ENCODE peak calls at places on chromosomes 1 and 21, in nine cellular contexts. One of them, this sample, is unnamed.
A peak's percentile ranks its signal among the peaks of the same experiment; 100 is the strongest.

GRCh38 chr21:46109251-46110221 is 11.6 kb downstream of the COL6A2 start:
- DNase-seq in HCT116: no peak
- DNase-seq in colonic mucosa: peak; percentile 15
- DNase-seq in A549: no peak
- DNase-seq in right lobe of liver: peak; percentile 38
- DNase-seq in stomach: peak; percentile 9
- DNase-seq in endodermal cell: peak; percentile 32
- DNase-seq in GM12878: no peak
- DNase-seq in effector memory CD4-positive, alpha-beta T cell: no peak
- DNase-seq in this sample: peak; percentile 47

GRCh38 chr1:84763912-84764675 is 73.8 kb upstream of the SSX2IP start:
- DNase-seq in HCT116: no peak
- DNase-seq in colonic mucosa: no peak
- DNase-seq in A549: no peak
- DNase-seq in right lobe of liver: no peak
- DNase-seq in stomach: no peak
- DNase-seq in endodermal cell: peak; percentile 69
- DNase-seq in GM12878: no peak
- DNase-seq in effector memory CD4-positive, alpha-beta T cell: no peak
- DNase-seq in this sample: no peak

GRCh38 chr1:16178596-16179497 is 23.0 kb upstream of the EPHA2 start:
- DNase-seq in HCT116: no peak
- DNase-seq in colonic mucosa: peak; percentile 65
- DNase-seq in A549: peak; percentile 83
- DNase-seq in right lobe of liver: peak; percentile 87
- DNase-seq in stomach: peak; percentile 78
- DNase-seq in endodermal cell: no peak
- DNase-seq in GM12878: no peak
- DNase-seq in effector memory CD4-positive, alpha-beta T cell: no peak
- DNase-seq in this sample: no peak

GRCh38 chr1:116168277-116169032 is 57.3 kb downstream of the MAB21L3 start:
- DNase-seq in HCT116: no peak
- DNase-seq in colonic mucosa: peak; percentile 91
- DNase-seq in A549: peak; percentile 48
- DNase-seq in right lobe of liver: peak; percentile 88
- DNase-seq in stomach: peak; percentile 88
- DNase-seq in endodermal cell: peak; percentile 90
- DNase-seq in GM12878: no peak
- DNase-seq in effector memory CD4-positive, alpha-beta T cell: peak; percentile 74
- DNase-seq in this sample: peak; percentile 91

GRCh38 chr1:111804736-111805135 is 49.0 kb downstream of the DDX20 start:
- DNase-seq in HCT116: no peak
- DNase-seq in colonic mucosa: no peak
- DNase-seq in A549: no peak
- DNase-seq in right lobe of liver: no peak
- DNase-seq in stomach: no peak
- DNase-seq in endodermal cell: no peak
- DNase-seq in GM12878: no peak
- DNase-seq in effector memory CD4-positive, alpha-beta T cell: no peak
- DNase-seq in this sample: no peak

GRCh38 chr1:160418483-160418882 is 18.1 kb downstream of the VANGL2 start:
- DNase-seq in HCT116: no peak
- DNase-seq in colonic mucosa: no peak
- DNase-seq in A549: no peak
- DNase-seq in right lobe of liver: peak; percentile 16
- DNase-seq in stomach: no peak
- DNase-seq in endodermal cell: no peak
- DNase-seq in GM12878: no peak
- DNase-seq in effector memory CD4-positive, alpha-beta T cell: no peak
- DNase-seq in this sample: no peak

GRCh38 chr1:4653328-4653660 is 1.1 kb upstream of the AJAP1 start:
- DNase-seq in HCT116: no peak
- DNase-seq in colonic mucosa: no peak
- DNase-seq in A549: no peak
- DNase-seq in right lobe of liver: no peak
- DNase-seq in stomach: no peak
- DNase-seq in endodermal cell: peak; percentile 72
- DNase-seq in GM12878: no peak
- DNase-seq in effector memory CD4-positive, alpha-beta T cell: no peak
- DNase-seq in this sample: no peak

GRCh38 chr21:38383411-38384245 is 114.6 kb downstream of the ERG start:
- DNase-seq in HCT116: no peak
- DNase-seq in colonic mucosa: no peak
- DNase-seq in A549: no peak
- DNase-seq in right lobe of liver: no peak
- DNase-seq in stomach: no peak
- DNase-seq in endodermal cell: no peak
- DNase-seq in GM12878: no peak
- DNase-seq in effector memory CD4-positive, alpha-beta T cell: no peak
- DNase-seq in this sample: no peak

GRCh38 chr1:102191723-102192122 is 195.0 kb upstream of the OLFM3 start:
- DNase-seq in HCT116: peak; percentile 29
- DNase-seq in colonic mucosa: peak; percentile 33
- DNase-seq in A549: peak; percentile 36
- DNase-seq in right lobe of liver: no peak
- DNase-seq in stomach: no peak
- DNase-seq in endodermal cell: peak; percentile 71
- DNase-seq in GM12878: peak; percentile 7
- DNase-seq in effector memory CD4-positive, alpha-beta T cell: no peak
- DNase-seq in this sample: no peak

GRCh38 chr1:197521118-197521739 is 253.2 kb downstream of the CRB1 start:
- DNase-seq in HCT116: peak; percentile 16
- DNase-seq in colonic mucosa: peak; percentile 21
- DNase-seq in A549: peak; percentile 25
- DNase-seq in right lobe of liver: no peak
- DNase-seq in stomach: no peak
- DNase-seq in endodermal cell: peak; percentile 57
- DNase-seq in GM12878: no peak
- DNase-seq in effector memory CD4-positive, alpha-beta T cell: no peak
- DNase-seq in this sample: no peak

GRCh38 chr1:228155596-228156517 is 6.1 kb downstream of the GJC2 start:
- DNase-seq in HCT116: no peak
- DNase-seq in colonic mucosa: no peak
- DNase-seq in A549: no peak
- DNase-seq in right lobe of liver: no peak
- DNase-seq in stomach: no peak
- DNase-seq in endodermal cell: no peak
- DNase-seq in GM12878: no peak
- DNase-seq in effector memory CD4-positive, alpha-beta T cell: no peak
- DNase-seq in this sample: no peak

GRCh38 chr1:23478896-23479790 is 4.8 kb downstream of the ASAP3 start:
- DNase-seq in HCT116: no peak
- DNase-seq in colonic mucosa: peak; percentile 56
- DNase-seq in A549: peak; percentile 50
- DNase-seq in right lobe of liver: peak; percentile 97
- DNase-seq in stomach: peak; percentile 86
- DNase-seq in endodermal cell: no peak
- DNase-seq in GM12878: no peak
- DNase-seq in effector memory CD4-positive, alpha-beta T cell: no peak
- DNase-seq in this sample: peak; percentile 84
- H3K4me1 ChIP-seq in HCT116: peaks cover 26% of the 10 kb centered on the region
- H3K4me1 ChIP-seq in colonic mucosa: no peaks in the 10 kb centered on the region
- H3K4me1 ChIP-seq in A549: peaks cover 21% of the 10 kb centered on the region
- H3K4me1 ChIP-seq in right lobe of liver: peaks cover 46% of the 10 kb centered on the region
- H3K4me1 ChIP-seq in stomach: peaks cover 77% of the 10 kb centered on the region
- H3K4me1 ChIP-seq in endodermal cell: peaks cover 4% of the 10 kb centered on the region
- H3K4me1 ChIP-seq in GM12878: peaks cover 15% of the 10 kb centered on the region
- H3K4me1 ChIP-seq in effector memory CD4-positive, alpha-beta T cell: peaks cover 10% of the 10 kb centered on the region
- H3K4me1 ChIP-seq in this sample: peaks cover 68% of the 10 kb centered on the region

GRCh38 chr1:26703466-26703865 is 7.7 kb downstream of the ARID1A start:
- DNase-seq in HCT116: no peak
- DNase-seq in colonic mucosa: no peak
- DNase-seq in A549: no peak
- DNase-seq in right lobe of liver: no peak
- DNase-seq in stomach: no peak
- DNase-seq in endodermal cell: no peak
- DNase-seq in GM12878: no peak
- DNase-seq in effector memory CD4-positive, alpha-beta T cell: no peak
- DNase-seq in this sample: no peak

GRCh38 chr1:26702680-26703038 is 6.8 kb downstream of the ARID1A start:
- DNase-seq in HCT116: no peak
- DNase-seq in colonic mucosa: no peak
- DNase-seq in A549: no peak
- DNase-seq in right lobe of liver: no peak
- DNase-seq in stomach: no peak
- DNase-seq in endodermal cell: no peak
- DNase-seq in GM12878: no peak
- DNase-seq in effector memory CD4-positive, alpha-beta T cell: no peak
- DNase-seq in this sample: no peak

GRCh38 chr1:26705788-26706237 is 10.0 kb downstream of the ARID1A start:
- DNase-seq in HCT116: no peak
- DNase-seq in colonic mucosa: no peak
- DNase-seq in A549: peak; percentile 90
- DNase-seq in right lobe of liver: no peak
- DNase-seq in stomach: no peak
- DNase-seq in endodermal cell: no peak
- DNase-seq in GM12878: no peak
- DNase-seq in effector memory CD4-positive, alpha-beta T cell: no peak
- DNase-seq in this sample: no peak

GRCh38 chr1:26706315-26706714 is 10.5 kb downstream of the ARID1A start:
- DNase-seq in HCT116: no peak
- DNase-seq in colonic mucosa: peak; percentile 54
- DNase-seq in A549: peak; percentile 39
- DNase-seq in right lobe of liver: peak; percentile 70
- DNase-seq in stomach: no peak
- DNase-seq in endodermal cell: no peak
- DNase-seq in GM12878: no peak
- DNase-seq in effector memory CD4-positive, alpha-beta T cell: no peak
- DNase-seq in this sample: no peak

DNA sequence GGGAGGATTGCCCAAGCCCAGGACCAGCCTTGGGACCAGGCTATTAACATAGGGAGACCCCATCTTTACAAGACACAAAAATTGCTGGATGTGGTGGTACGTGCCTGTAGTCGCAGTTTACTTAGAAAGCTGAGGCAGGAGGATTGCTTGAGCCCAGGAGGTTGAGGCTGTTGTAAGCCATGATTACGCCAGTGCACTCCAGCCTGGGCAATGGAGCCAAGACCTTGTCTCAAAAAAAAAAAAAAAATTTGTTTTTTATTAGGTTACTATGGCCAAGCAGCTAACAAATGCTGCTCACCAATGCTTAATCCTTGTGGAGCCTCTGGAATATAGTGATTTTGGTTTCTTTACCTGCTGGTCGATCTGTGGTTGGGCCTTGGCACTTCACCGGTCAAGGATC is 8.8 kb downstream of the ARID1A start:
- DNase-seq in HCT116: no peak
- DNase-seq in colonic mucosa: no peak
- DNase-seq in A549: no peak
- DNase-seq in right lobe of liver: no peak
- DNase-seq in stomach: no peak
- DNase-seq in endodermal cell: no peak
- DNase-seq in GM12878: no peak
- DNase-seq in effector memory CD4-positive, alpha-beta T cell: no peak
- DNase-seq in this sample: no peak
- H3K4me1 ChIP-seq in HCT116: peaks cover 47% of the 10 kb centered on the region
- H3K4me1 ChIP-seq in colonic mucosa: peaks cover 43% of the 10 kb centered on the region
- H3K4me1 ChIP-seq in A549: peaks cover 88% of the 10 kb centered on the region
- H3K4me1 ChIP-seq in right lobe of liver: peaks cover 67% of the 10 kb centered on the region
- H3K4me1 ChIP-seq in stomach: peaks cover 99% of the 10 kb centered on the region
- H3K4me1 ChIP-seq in endodermal cell: peaks cover 37% of the 10 kb centered on the region
- H3K4me1 ChIP-seq in GM12878: peaks cover 13% of the 10 kb centered on the region
- H3K4me1 ChIP-seq in effector memory CD4-positive, alpha-beta T cell: peaks cover 62% of the 10 kb centered on the region
- H3K4me1 ChIP-seq in this sample: peaks cover 91% of the 10 kb centered on the region

DNA sequence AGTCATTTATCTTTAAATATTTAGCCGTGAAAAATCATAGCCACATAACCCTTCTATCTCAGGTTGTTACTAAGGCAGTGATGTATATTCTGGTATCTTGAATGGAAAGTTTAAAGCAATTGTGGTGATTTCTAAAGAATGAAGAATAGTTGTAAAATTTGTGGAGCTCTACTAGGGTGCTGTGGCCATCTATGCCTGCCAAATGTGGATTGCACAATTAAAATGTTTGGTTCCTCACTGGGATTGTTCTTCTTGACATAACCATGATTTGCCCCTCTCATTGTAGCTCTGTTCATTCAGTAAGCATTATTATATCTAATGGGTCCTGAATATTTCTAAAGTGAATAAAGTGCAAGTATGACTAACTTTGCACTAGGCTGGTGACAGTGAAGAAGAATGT is 50.1 kb downstream of the AK4 start:
- DNase-seq in HCT116: no peak
- DNase-seq in colonic mucosa: no peak
- DNase-seq in A549: no peak
- DNase-seq in right lobe of liver: no peak
- DNase-seq in stomach: no peak
- DNase-seq in endodermal cell: no peak
- DNase-seq in GM12878: no peak
- DNase-seq in effector memory CD4-positive, alpha-beta T cell: no peak
- DNase-seq in this sample: no peak
- H3K4me1 ChIP-seq in HCT116: no peaks in the 10 kb centered on the region
- H3K4me1 ChIP-seq in colonic mucosa: no peaks in the 10 kb centered on the region
- H3K4me1 ChIP-seq in A549: no peaks in the 10 kb centered on the region
- H3K4me1 ChIP-seq in right lobe of liver: peaks cover 36% of the 10 kb centered on the region
- H3K4me1 ChIP-seq in stomach: peaks cover 7% of the 10 kb centered on the region
- H3K4me1 ChIP-seq in endodermal cell: no peaks in the 10 kb centered on the region
- H3K4me1 ChIP-seq in GM12878: peaks cover 3% of the 10 kb centered on the region
- H3K4me1 ChIP-seq in effector memory CD4-positive, alpha-beta T cell: no peaks in the 10 kb centered on the region
- H3K4me1 ChIP-seq in this sample: no peaks in the 10 kb centered on the region

GRCh38 chr1:168483531-168483930 is 60.3 kb downstream of the XCL2 start:
- DNase-seq in HCT116: no peak
- DNase-seq in colonic mucosa: no peak
- DNase-seq in A549: no peak
- DNase-seq in right lobe of liver: no peak
- DNase-seq in stomach: no peak
- DNase-seq in endodermal cell: no peak
- DNase-seq in GM12878: no peak
- DNase-seq in effector memory CD4-positive, alpha-beta T cell: no peak
- DNase-seq in this sample: no peak

GRCh38 chr1:168480997-168481396 is 62.8 kb downstream of the XCL2 start:
- DNase-seq in HCT116: no peak
- DNase-seq in colonic mucosa: no peak
- DNase-seq in A549: no peak
- DNase-seq in right lobe of liver: no peak
- DNase-seq in stomach: no peak
- DNase-seq in endodermal cell: peak; percentile 78
- DNase-seq in GM12878: no peak
- DNase-seq in effector memory CD4-positive, alpha-beta T cell: no peak
- DNase-seq in this sample: no peak

GRCh38 chr1:168482106-168482505 is 61.7 kb downstream of the XCL2 start:
- DNase-seq in HCT116: no peak
- DNase-seq in colonic mucosa: no peak
- DNase-seq in A549: no peak
- DNase-seq in right lobe of liver: no peak
- DNase-seq in stomach: no peak
- DNase-seq in endodermal cell: peak; percentile 52
- DNase-seq in GM12878: no peak
- DNase-seq in effector memory CD4-positive, alpha-beta T cell: no peak
- DNase-seq in this sample: no peak

GRCh38 chr1:168484083-168484482 is 59.7 kb downstream of the XCL2 start:
- DNase-seq in HCT116: no peak
- DNase-seq in colonic mucosa: no peak
- DNase-seq in A549: no peak
- DNase-seq in right lobe of liver: no peak
- DNase-seq in stomach: no peak
- DNase-seq in endodermal cell: no peak
- DNase-seq in GM12878: no peak
- DNase-seq in effector memory CD4-positive, alpha-beta T cell: no peak
- DNase-seq in this sample: no peak

DNA sequence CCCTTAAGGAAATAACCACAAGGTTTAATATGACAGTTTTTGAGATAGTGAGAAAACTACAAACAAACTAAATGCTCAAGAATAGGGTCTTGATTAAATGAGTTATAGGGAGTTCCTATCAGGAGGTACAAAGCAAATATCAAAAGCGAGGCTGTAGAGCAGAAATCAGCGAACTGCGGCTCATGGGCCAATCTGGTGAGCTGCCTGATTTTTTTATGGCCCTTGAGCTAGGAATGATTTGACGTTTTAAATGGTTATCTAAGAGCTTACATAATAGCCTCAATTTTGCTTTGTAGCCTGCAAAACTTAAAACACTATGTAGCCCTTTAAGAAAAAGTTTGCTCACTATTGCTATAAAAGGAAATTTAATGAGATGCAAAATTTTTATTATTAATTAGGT is 62.2 kb downstream of the XCL2 start:
- DNase-seq in HCT116: no peak
- DNase-seq in colonic mucosa: no peak
- DNase-seq in A549: no peak
- DNase-seq in right lobe of liver: no peak
- DNase-seq in stomach: no peak
- DNase-seq in endodermal cell: no peak
- DNase-seq in GM12878: no peak
- DNase-seq in effector memory CD4-positive, alpha-beta T cell: no peak
- DNase-seq in this sample: no peak
- H3K4me1 ChIP-seq in HCT116: no peaks in the 10 kb centered on the region
- H3K4me1 ChIP-seq in colonic mucosa: no peaks in the 10 kb centered on the region
- H3K4me1 ChIP-seq in A549: no peaks in the 10 kb centered on the region
- H3K4me1 ChIP-seq in right lobe of liver: no peaks in the 10 kb centered on the region
- H3K4me1 ChIP-seq in stomach: peaks cover 38% of the 10 kb centered on the region
- H3K4me1 ChIP-seq in endodermal cell: peaks cover 11% of the 10 kb centered on the region
- H3K4me1 ChIP-seq in GM12878: no peaks in the 10 kb centered on the region
- H3K4me1 ChIP-seq in effector memory CD4-positive, alpha-beta T cell: peaks cover 13% of the 10 kb centered on the region
- H3K4me1 ChIP-seq in this sample: peaks cover 32% of the 10 kb centered on the region

This sample was measured in suprapubic skin.